ENCODE peak calls at places on chromosomes 12 and 14, in six cellular contexts. B, D, Y, U, I and J are unnamed samples.

GRCh38 chr14:63398952-63399351 is 80.2 kb upstream of the GPHB5 start:
- DNase-seq in Y (no peak), I (no peak), U (no peak), D (no peak), B (no peak), J (no peak)

GRCh38 chr14:64502476-64503183 is 1.0 kb downstream of the ZBTB25 start:
- DNase-seq in I (no peak), D (no peak), Y (no peak), B (no peak), U (no peak), J (no peak)

GRCh38 chr12:53056296-53056695 is 6.4 kb downstream of the TNS2 start:
- DNase-seq in Y (no peak), U (no peak), I (no peak), D (no peak), B (no peak), J (no peak)

GRCh38 chr12:25829192-25829591 is 129.3 kb upstream of the RASSF8 start:
- DNase-seq in I (no peak), D (no peak), Y (no peak), B (no peak), U (no peak), J (no peak)

GRCh38 chr12:117412465-117413190 is 51.2 kb upstream of the NOS1 start:
- DNase-seq in U (no peak), B (no peak), I (peak; percentile 20), D (peak; percentile 38), Y (no peak), J (peak; percentile 66)

GRCh38 chr12:49874142-49874897 is 29.4 kb downstream of the FAIM2 start:
- DNase-seq in Y (no peak), I (no peak), B (no peak), U (no peak), D (no peak), J (no peak)

GRCh38 chr12:79838359-79838758 is 96.5 kb downstream of the PPP1R12A start:
- DNase-seq in D (no peak), Y (no peak), B (no peak), I (no peak), U (no peak), J (no peak)

GRCh38 chr12:16605666-16606116 is 271 bp downstream of the LMO3 start:
- DNase-seq in D (no peak), I (no peak), Y (peak; percentile 31), U (no peak), B (peak; percentile 82), J (peak; percentile 36)

GRCh38 chr12:126492181-126492580 is 1426.9 kb downstream of the AACS start:
- DNase-seq in U (no peak), D (no peak), B (no peak), I (no peak), Y (no peak), J (no peak)

GRCh38 chr14:50099335-50099734 is 17.0 kb downstream of the VCPKMT start:
- DNase-seq in U (no peak), I (no peak), Y (no peak), D (no peak), B (no peak), J (no peak)

GRCh38 chr12:93417967-93418480 is 23.7 kb downstream of the UBE2N start:
- DNase-seq in B (no peak), D (no peak), U (no peak), I (no peak), Y (no peak), J (no peak)